ENCODE peak calls at places on chromosomes 16 and 17, in four cellular contexts. One of them, this sample, is unnamed.

GRCh38 chr17:58200024-58200633 is 7.6 kb downstream of the EPX start:
- DNase-seq in lower leg skin: no peak
- DNase-seq in PC-9: peak
- DNase-seq in fibroblast of lung: peak
- DNase-seq in this sample: peak

GRCh38 chr17:45236002-45236606 is 14.4 kb downstream of the FMNL1 start:
- DNase-seq in lower leg skin: no peak
- DNase-seq in PC-9: no peak
- DNase-seq in fibroblast of lung: no peak
- DNase-seq in this sample: no peak

GRCh38 chr16:20954574-20954973 is 54.0 kb downstream of the LYRM1 start:
- DNase-seq in lower leg skin: no peak
- DNase-seq in PC-9: no peak
- DNase-seq in fibroblast of lung: no peak
- DNase-seq in this sample: no peak

GRCh38 chr17:78599419-78599818 is 22.2 kb upstream of the DNAH17 start:
- DNase-seq in lower leg skin: no peak
- DNase-seq in PC-9: no peak
- DNase-seq in fibroblast of lung: peak
- DNase-seq in this sample: no peak

GRCh38 chr16:83971165-83972130 is 3.4 kb downstream of the NECAB2 start:
- DNase-seq in lower leg skin: no peak
- DNase-seq in PC-9: no peak
- DNase-seq in fibroblast of lung: no peak
- DNase-seq in this sample: no peak

GRCh38 chr16:86631441-86631840 is 53.1 kb downstream of the FOXL1 start:
- DNase-seq in lower leg skin: no peak
- DNase-seq in PC-9: no peak
- DNase-seq in fibroblast of lung: no peak
- DNase-seq in this sample: peak

GRCh38 chr16:35186045-35186759 is 1726.8 kb downstream of the TP53TG3F start:
- DNase-seq in lower leg skin: peak
- DNase-seq in PC-9: no peak
- DNase-seq in fibroblast of lung: no peak
- DNase-seq in this sample: no peak

GRCh38 chr17:77770331-77771105 is 188.0 kb upstream of the TNRC6C start:
- DNase-seq in lower leg skin: no peak
- DNase-seq in PC-9: no peak
- DNase-seq in fibroblast of lung: no peak
- DNase-seq in this sample: peak

GRCh38 chr16:89705006-89705405 is 3.5 kb upstream of the SPATA2L start:
- DNase-seq in lower leg skin: no peak
- DNase-seq in PC-9: no peak
- DNase-seq in fibroblast of lung: no peak
- DNase-seq in this sample: no peak

GRCh38 chr16:2191446-2191706 is 5.0 kb downstream of the CASKIN1 start:
- DNase-seq in lower leg skin: no peak
- DNase-seq in PC-9: no peak
- DNase-seq in fibroblast of lung: no peak
- DNase-seq in this sample: no peak

GRCh38 chr17:78883090-78883532 is 19.9 kb downstream of the CEP295NL start:
- DNase-seq in lower leg skin: peak
- DNase-seq in PC-9: peak
- DNase-seq in fibroblast of lung: peak
- DNase-seq in this sample: peak

GRCh38 chr16:85349413-85350145 is 237.3 kb upstream of the CIBAR2 start:
- DNase-seq in lower leg skin: no peak
- DNase-seq in PC-9: peak
- DNase-seq in fibroblast of lung: no peak
- DNase-seq in this sample: no peak

GRCh38 chr17:56593741-56594527 is 435 bp downstream of the NOG start:
- DNase-seq in lower leg skin: peak
- DNase-seq in PC-9: peak
- DNase-seq in fibroblast of lung: no peak
- DNase-seq in this sample: peak

GRCh38 chr17:63930951-63931575 is 1.1 kb downstream of the CD79B start:
- DNase-seq in lower leg skin: peak
- DNase-seq in PC-9: no peak
- DNase-seq in fibroblast of lung: no peak
- DNase-seq in this sample: no peak

GRCh38 chr16:51701025-51701424 is 550.0 kb upstream of the SALL1 start:
- DNase-seq in lower leg skin: no peak
- DNase-seq in PC-9: no peak
- DNase-seq in fibroblast of lung: no peak
- DNase-seq in this sample: no peak

GRCh38 chr16:47578573-47578972 is 117.4 kb downstream of the PHKB start:
- DNase-seq in lower leg skin: no peak
- DNase-seq in PC-9: no peak
- DNase-seq in fibroblast of lung: no peak
- DNase-seq in this sample: peak

GRCh38 chr17:14428640-14429029 is 127.8 kb downstream of the HS3ST3B1 start:
- DNase-seq in lower leg skin: no peak
- DNase-seq in PC-9: no peak
- DNase-seq in fibroblast of lung: no peak
- DNase-seq in this sample: no peak

GRCh38 chr16:69927056-69927757 is 23.9 kb upstream of the CLEC18A start:
- DNase-seq in lower leg skin: no peak
- DNase-seq in PC-9: no peak
- DNase-seq in fibroblast of lung: peak
- DNase-seq in this sample: peak

GRCh38 chr16:12095275-12096161 is 119.0 kb downstream of the SNX29 start:
- DNase-seq in lower leg skin: peak
- DNase-seq in PC-9: peak
- DNase-seq in fibroblast of lung: peak
- DNase-seq in this sample: peak

GRCh38 chr17:62741290-62741689 is 66.8 kb downstream of the MARCHF10 start:
- DNase-seq in lower leg skin: no peak
- DNase-seq in PC-9: no peak
- DNase-seq in fibroblast of lung: no peak
- DNase-seq in this sample: no peak
- TF ChIP-seq CTCF in lower leg skin: no peak
- TF ChIP-seq CTCF in PC-9: no peak
- TF ChIP-seq CTCF in fibroblast of lung: no peak
- TF ChIP-seq CTCF in this sample: no peak

DNA sequence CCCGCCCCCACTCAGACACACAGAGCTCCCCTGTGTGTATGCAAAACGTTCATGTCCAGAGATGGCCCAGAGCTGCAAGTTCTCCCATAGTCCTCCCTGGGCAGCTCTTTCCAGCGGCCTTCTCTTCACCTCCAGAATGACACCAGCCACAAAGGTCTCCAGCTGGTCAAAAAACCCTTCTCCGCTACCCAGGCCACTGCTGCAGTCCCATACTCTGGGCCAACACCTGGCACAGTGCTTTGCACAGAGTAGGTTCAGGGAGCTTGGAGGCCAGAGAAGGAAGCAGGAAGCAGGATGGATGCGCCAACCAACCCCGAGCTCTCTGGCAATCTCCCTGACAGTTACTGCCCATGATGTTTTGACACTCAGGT is 1.1 kb upstream of the STAT5B start:
- DNase-seq in lower leg skin: no peak
- DNase-seq in PC-9: no peak
- DNase-seq in fibroblast of lung: no peak
- DNase-seq in this sample: no peak
- H3K4me3 ChIP-seq in lower leg skin: no peak
- H3K4me3 ChIP-seq in PC-9: peak
- H3K4me3 ChIP-seq in fibroblast of lung: no peak
- H3K4me3 ChIP-seq in this sample: no peak

GRCh38 chr17:52383493-52384100 is 225.1 kb upstream of the CA10 start:
- DNase-seq in lower leg skin: no peak
- DNase-seq in PC-9: peak
- DNase-seq in fibroblast of lung: peak
- DNase-seq in this sample: no peak
- TF ChIP-seq CTCF in lower leg skin: no peak
- TF ChIP-seq CTCF in PC-9: peak
- TF ChIP-seq CTCF in fibroblast of lung: no peak
- TF ChIP-seq CTCF in this sample: no peak

DNA sequence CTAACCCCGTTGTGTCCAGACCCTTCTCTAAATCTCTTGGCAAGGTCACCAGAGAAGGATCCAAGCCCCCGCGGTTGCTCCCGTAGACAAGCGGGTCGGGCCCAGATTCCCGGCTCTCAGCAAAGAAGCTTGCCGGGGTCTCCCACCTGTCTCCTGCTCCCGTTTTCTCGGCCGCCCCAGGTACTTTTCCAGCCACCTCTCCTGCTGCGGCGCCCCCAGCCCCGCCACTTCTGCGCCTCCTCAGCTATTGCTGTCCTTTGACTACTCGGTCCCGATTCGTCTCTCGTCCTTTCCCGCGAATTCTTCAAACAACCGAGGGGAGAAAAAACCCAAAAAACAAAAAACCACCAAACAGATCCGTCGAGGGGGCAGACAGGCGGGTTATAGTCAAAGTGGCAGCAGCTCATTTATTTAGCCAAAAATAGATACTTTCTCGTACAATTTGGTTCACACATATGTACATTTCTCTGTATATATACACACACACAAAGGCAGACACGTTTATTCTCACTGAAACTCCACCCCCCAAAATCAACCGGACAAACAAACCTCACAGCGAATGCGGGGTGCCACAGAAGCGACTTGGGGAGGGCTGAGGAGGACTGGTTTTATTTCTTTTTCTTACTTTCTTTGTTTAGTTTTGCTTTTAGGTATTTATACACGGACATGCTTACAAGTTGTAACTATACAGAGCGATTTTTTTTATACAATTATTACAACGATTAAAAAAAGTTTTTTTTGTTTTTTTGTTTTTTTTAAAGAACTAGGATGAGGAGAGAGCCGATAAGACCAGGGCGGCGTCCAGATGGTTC is 3.5 kb downstream of the IRX3 start:
- DNase-seq in lower leg skin: peak
- DNase-seq in PC-9: no peak
- DNase-seq in fibroblast of lung: no peak
- DNase-seq in this sample: no peak
- H3K4me3 ChIP-seq in lower leg skin: no peak
- H3K4me3 ChIP-seq in PC-9: peak
- H3K4me3 ChIP-seq in fibroblast of lung: no peak
- H3K4me3 ChIP-seq in this sample: peak

GRCh38 chr17:80124351-80124981 is 22.5 kb downstream of the EIF4A3 start:
- DNase-seq in lower leg skin: peak
- DNase-seq in PC-9: peak
- DNase-seq in fibroblast of lung: no peak
- DNase-seq in this sample: peak
- TF ChIP-seq CTCF in lower leg skin: no peak
- TF ChIP-seq CTCF in PC-9: peak
- TF ChIP-seq CTCF in fibroblast of lung: peak
- TF ChIP-seq CTCF in this sample: peak

GRCh38 chr17:44004077-44004760 is at the start of gene NAGS:
- DNase-seq in lower leg skin: no peak
- DNase-seq in PC-9: peak
- DNase-seq in fibroblast of lung: peak
- DNase-seq in this sample: no peak
- H3K4me3 ChIP-seq in lower leg skin: peak
- H3K4me3 ChIP-seq in PC-9: no peak
- H3K4me3 ChIP-seq in fibroblast of lung: no peak
- H3K4me3 ChIP-seq in this sample: peak

DNA sequence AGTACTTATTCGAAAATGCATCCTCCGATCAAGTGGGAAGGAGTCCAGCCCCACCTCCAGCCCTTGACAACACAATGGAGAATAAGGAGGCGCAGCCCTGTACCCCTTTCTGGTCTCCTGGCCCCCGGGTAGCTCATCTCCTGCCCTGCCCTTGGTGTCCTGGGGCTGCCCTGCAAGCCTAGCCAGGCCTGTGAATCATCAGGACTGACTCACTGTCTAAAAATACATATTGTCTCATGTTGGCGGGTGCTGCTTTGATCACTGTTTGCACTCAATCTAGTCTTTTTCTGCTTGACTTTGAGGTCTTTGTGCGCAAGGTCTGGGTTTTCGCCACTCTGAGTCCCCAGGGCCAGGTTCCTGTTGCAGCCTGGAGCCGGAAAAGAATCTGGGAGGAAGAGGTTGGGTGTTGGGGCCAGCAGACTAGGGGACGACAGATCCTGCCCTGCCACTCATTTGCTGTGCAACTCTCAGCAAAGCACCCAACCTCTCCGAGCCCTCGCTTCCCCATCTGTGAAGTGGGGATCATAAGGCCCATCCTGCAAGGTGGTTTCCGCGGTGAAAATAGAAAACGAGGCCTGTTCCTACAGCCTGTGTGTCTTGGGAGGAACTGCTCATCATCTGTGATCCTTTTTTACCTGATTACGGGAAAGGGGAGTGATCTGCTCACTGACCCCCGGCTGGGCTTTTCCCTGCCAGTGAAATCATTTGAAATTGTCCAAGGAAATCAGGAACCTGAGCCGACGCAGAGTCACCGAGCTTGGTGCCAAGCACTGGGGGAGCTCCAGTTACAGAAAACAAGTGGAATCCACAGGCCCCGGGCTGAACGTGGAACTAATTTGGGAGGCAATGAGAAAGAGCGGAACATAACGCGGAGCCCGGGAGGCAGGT is 230.4 kb downstream of the PARN start:
- DNase-seq in lower leg skin: peak
- DNase-seq in PC-9: peak
- DNase-seq in fibroblast of lung: peak
- DNase-seq in this sample: peak
- TF ChIP-seq CTCF in lower leg skin: no peak
- TF ChIP-seq CTCF in PC-9: no peak
- TF ChIP-seq CTCF in fibroblast of lung: no peak
- TF ChIP-seq CTCF in this sample: no peak

DNA sequence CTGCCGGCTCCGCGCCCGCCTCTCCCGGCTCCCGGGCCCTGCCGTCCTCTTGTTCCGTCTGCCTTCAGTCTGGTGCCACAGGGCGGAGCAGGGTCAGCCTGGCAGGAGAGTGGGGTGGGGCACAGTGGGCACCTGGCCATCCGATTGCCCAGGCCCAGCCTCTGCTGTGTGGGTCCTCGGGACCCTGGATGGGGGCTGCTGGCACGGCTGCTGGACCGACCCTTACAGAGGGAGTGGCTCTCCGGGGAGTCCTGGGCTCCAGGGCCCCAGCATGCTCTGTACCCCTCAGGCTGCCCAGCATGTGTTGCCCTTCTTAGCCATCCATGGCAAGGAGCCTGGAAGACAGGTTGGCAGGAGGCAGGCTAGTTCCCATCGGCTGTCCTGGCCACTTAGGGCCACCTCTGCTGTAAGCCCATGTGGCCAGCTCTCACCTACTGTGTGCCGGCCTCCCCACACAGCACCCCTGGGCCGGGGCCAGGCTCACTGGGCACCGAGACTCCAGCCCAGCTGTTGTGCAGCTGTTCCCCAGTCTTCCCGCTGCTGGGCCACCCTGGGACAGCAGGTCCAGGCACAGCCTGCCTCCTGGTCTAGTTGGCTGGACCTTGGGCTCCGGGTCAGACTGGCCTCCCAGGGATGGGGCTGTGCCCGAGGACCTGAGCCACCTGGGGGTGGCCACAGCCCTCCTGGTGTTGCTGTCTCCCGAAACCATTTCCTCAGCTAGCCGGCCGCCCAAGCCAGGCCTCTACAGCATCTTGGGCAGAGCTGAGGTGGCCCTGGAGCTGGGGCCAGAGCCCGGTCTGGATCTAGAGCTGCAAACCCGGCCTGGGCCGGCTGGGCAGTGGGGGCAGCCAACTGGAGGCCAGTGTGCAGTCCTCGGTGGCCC is 24.9 kb downstream of the BAHCC1 start:
- DNase-seq in lower leg skin: peak
- DNase-seq in PC-9: peak
- DNase-seq in fibroblast of lung: peak
- DNase-seq in this sample: no peak
- H3K4me3 ChIP-seq in lower leg skin: no peak
- H3K4me3 ChIP-seq in PC-9: peak
- H3K4me3 ChIP-seq in fibroblast of lung: peak
- H3K4me3 ChIP-seq in this sample: peak

GRCh38 chr17:7418472-7419152 is 1.5 kb upstream of the SPEM1 start:
- DNase-seq in lower leg skin: no peak
- DNase-seq in PC-9: no peak
- DNase-seq in fibroblast of lung: no peak
- DNase-seq in this sample: no peak
- TF ChIP-seq CTCF in lower leg skin: no peak
- TF ChIP-seq CTCF in PC-9: no peak
- TF ChIP-seq CTCF in fibroblast of lung: no peak
- TF ChIP-seq CTCF in this sample: no peak